ENCODE peak calls at places on chromosomes 6 and 20, in four cellular contexts. One of them, this sample, is unnamed.

GRCh38 chr6:1724124-1724523 is 114.4 kb downstream of the FOXC1 start:
- DNase-seq in cardiac fibroblast: no peak
- DNase-seq in colonic mucosa: no peak
- DNase-seq in AG10803: no peak
- DNase-seq in this sample: no peak

GRCh38 chr6:68680244-68680643 is 45.2 kb downstream of the ADGRB3 start:
- DNase-seq in AG10803: no peak
- DNase-seq in colonic mucosa: no peak
- DNase-seq in cardiac fibroblast: no peak
- DNase-seq in this sample: no peak

GRCh38 chr6:96032646-96033045 is 16.9 kb downstream of the FUT9 start:
- DNase-seq in cardiac fibroblast: no peak
- DNase-seq in colonic mucosa: no peak
- DNase-seq in AG10803: no peak
- DNase-seq in this sample: no peak

GRCh38 chr20:38671701-38672292 is 52.5 kb upstream of the SLC32A1 start:
- DNase-seq in cardiac fibroblast: no peak
- DNase-seq in AG10803: no peak
- DNase-seq in colonic mucosa: no peak
- DNase-seq in this sample: no peak

GRCh38 chr6:24882295-24882694 is 53.5 kb downstream of the RIPOR2 start:
- DNase-seq in colonic mucosa: no peak
- DNase-seq in cardiac fibroblast: no peak
- DNase-seq in AG10803: no peak
- DNase-seq in this sample: no peak

GRCh38 chr6:83432626-83433025 is 1.8 kb upstream of the ME1 start:
- DNase-seq in AG10803: no peak
- DNase-seq in colonic mucosa: no peak
- DNase-seq in cardiac fibroblast: no peak
- DNase-seq in this sample: no peak

GRCh38 chr20:48350291-48350988 is 477.4 kb downstream of the PREX1 start:
- DNase-seq in cardiac fibroblast: no peak
- DNase-seq in AG10803: no peak
- DNase-seq in colonic mucosa: no peak
- DNase-seq in this sample: no peak

GRCh38 chr20:11459090-11459877 is 458.4 kb upstream of the BTBD3 start:
- DNase-seq in colonic mucosa: no peak
- DNase-seq in AG10803: peak; percentile 61
- DNase-seq in cardiac fibroblast: no peak
- DNase-seq in this sample: peak; percentile 22

GRCh38 chr6:3546121-3546520 is 89.3 kb upstream of the SLC22A23 start:
- DNase-seq in colonic mucosa: peak; percentile 90
- DNase-seq in cardiac fibroblast: no peak
- DNase-seq in AG10803: no peak
- DNase-seq in this sample: no peak

GRCh38 chr6:111207141-111207858 is 120.0 kb downstream of the SLC16A10 start:
- DNase-seq in colonic mucosa: no peak
- DNase-seq in cardiac fibroblast: peak; percentile 43
- DNase-seq in AG10803: no peak
- DNase-seq in this sample: no peak

GRCh38 chr6:30311101-30311500 is 15.6 kb upstream of the TRIM39 start:
- DNase-seq in colonic mucosa: no peak
- DNase-seq in cardiac fibroblast: no peak
- DNase-seq in AG10803: no peak
- DNase-seq in this sample: no peak

GRCh38 chr20:51306521-51307358 is 235.8 kb downstream of the NFATC2 start:
- DNase-seq in colonic mucosa: peak; percentile 73
- DNase-seq in cardiac fibroblast: peak; percentile 72
- DNase-seq in AG10803: peak; percentile 57
- DNase-seq in this sample: peak; percentile 78
- TF ChIP-seq CTCF in colonic mucosa: peak; percentile 87
- TF ChIP-seq CTCF in cardiac fibroblast: peak; percentile 85
- TF ChIP-seq CTCF in AG10803: peak; percentile 85
- TF ChIP-seq CTCF in this sample: peak; percentile 94

GRCh38 chr20:51560550-51561307 is 18.2 kb upstream of the NFATC2 start:
- DNase-seq in colonic mucosa: no peak
- DNase-seq in AG10803: no peak
- DNase-seq in cardiac fibroblast: no peak
- DNase-seq in this sample: no peak
- H3K4me3 ChIP-seq in colonic mucosa: no peak overlapping the region
- H3K4me3 ChIP-seq in AG10803: peak overlapping the region; percentile 79
- H3K4me3 ChIP-seq in cardiac fibroblast: peak overlapping the region; percentile 2
- H3K4me3 ChIP-seq in this sample: peak overlapping the region; percentile 67

GRCh38 chr6:5906842-5907241 is 99.9 kb downstream of the NRN1 start:
- DNase-seq in colonic mucosa: no peak
- DNase-seq in AG10803: no peak
- DNase-seq in cardiac fibroblast: no peak
- DNase-seq in this sample: no peak

GRCh38 chr6:5905431-5906339 is 101.0 kb downstream of the NRN1 start:
- DNase-seq in AG10803: peak; percentile 98
- DNase-seq in colonic mucosa: peak; percentile 53
- DNase-seq in cardiac fibroblast: peak; percentile 89
- DNase-seq in this sample: peak; percentile 87

GRCh38 chr6:5904527-5904926 is 102.2 kb downstream of the NRN1 start:
- DNase-seq in AG10803: no peak
- DNase-seq in cardiac fibroblast: no peak
- DNase-seq in colonic mucosa: no peak
- DNase-seq in this sample: no peak

DNA sequence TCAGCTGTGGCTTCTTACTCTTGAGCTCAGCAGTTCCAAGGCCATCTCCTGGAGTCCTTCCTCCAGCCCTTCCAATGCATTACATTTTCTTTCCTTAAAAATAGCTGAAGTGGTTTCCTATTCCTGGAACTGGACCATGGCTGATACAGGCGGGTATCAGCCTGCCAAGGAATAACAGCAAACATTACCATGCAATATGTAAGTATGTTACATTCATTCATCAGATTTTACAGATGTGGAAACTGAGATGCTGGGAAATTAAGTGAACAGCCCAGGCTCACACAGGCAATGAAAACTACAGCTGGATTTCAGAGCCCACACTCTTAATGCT is 100.4 kb downstream of the NRN1 start:
- DNase-seq in cardiac fibroblast: no peak
- DNase-seq in AG10803: peak; percentile 26
- DNase-seq in colonic mucosa: no peak
- DNase-seq in this sample: no peak
- TF ChIP-seq CTCF in cardiac fibroblast: no peak
- TF ChIP-seq CTCF in AG10803: no peak
- TF ChIP-seq CTCF in colonic mucosa: no peak
- TF ChIP-seq CTCF in this sample: no peak

DNA sequence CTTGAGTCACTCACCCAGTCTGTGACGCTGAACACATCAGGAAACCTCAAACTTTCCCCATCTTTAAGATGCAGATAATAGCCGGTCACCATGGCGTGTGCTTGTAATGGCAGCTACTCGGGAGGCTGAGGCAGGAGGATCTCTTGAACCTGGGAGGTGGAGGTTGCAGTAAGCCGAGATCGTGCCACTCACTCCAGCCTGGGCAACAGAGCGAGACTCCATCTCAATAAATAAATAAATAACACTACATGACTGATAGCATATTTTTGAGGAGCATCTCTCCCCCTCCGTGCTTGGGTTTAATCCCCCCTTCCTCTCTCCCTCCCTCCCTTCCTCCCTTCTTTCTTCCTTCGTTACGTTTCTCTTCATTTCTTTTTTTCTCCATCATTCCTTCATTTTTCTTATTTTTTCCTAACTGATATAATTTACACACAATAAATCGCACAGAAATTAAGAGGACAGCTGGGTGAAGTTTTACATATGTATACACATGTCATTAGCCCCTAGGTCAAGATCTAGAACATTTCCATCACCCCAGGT is 51.3 kb upstream of the EZR start:
- DNase-seq in colonic mucosa: no peak
- DNase-seq in AG10803: no peak
- DNase-seq in cardiac fibroblast: no peak
- DNase-seq in this sample: no peak
- H3K4me3 ChIP-seq in colonic mucosa: peak overlapping the region; percentile 20
- H3K4me3 ChIP-seq in AG10803: peak overlapping the region; percentile 71
- H3K4me3 ChIP-seq in cardiac fibroblast: peak overlapping the region; percentile 56
- H3K4me3 ChIP-seq in this sample: peak overlapping the region; percentile 45

GRCh38 chr6:156878688-156879087 is 101.5 kb downstream of the ARID1B start:
- DNase-seq in AG10803: no peak
- DNase-seq in colonic mucosa: no peak
- DNase-seq in cardiac fibroblast: no peak
- DNase-seq in this sample: no peak

GRCh38 chr6:156873654-156874380 is 96.6 kb downstream of the ARID1B start:
- DNase-seq in colonic mucosa: no peak
- DNase-seq in AG10803: no peak
- DNase-seq in cardiac fibroblast: no peak
- DNase-seq in this sample: no peak

GRCh38 chr6:156877126-156877863 is 100.1 kb downstream of the ARID1B start:
- DNase-seq in colonic mucosa: no peak
- DNase-seq in AG10803: peak; percentile 37
- DNase-seq in cardiac fibroblast: no peak
- DNase-seq in this sample: no peak

GRCh38 chr6:156875062-156875461 is 97.9 kb downstream of the ARID1B start:
- DNase-seq in AG10803: no peak
- DNase-seq in colonic mucosa: no peak
- DNase-seq in cardiac fibroblast: no peak
- DNase-seq in this sample: no peak

DNA sequence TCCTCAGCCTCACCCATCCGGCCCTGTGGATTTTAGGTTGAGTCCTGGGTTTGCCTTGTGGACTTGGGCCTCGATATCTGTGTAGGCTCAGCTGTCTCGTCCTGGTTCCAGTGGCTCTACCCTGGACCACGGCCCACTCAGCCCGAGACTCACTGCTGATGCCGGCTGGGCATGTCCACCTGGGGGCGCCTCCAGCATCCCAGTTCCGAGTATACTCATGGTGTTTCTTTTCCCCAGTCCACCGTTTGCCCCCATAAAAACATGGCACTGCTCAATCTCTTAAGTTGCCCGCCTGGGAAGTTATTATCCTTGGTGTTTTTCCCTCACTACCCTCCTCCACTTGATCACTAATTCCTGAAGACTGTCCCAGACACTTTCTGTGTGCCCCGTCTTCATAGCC is 99.1 kb downstream of the ARID1B start:
- DNase-seq in colonic mucosa: no peak
- DNase-seq in cardiac fibroblast: no peak
- DNase-seq in AG10803: no peak
- DNase-seq in this sample: no peak
- TF ChIP-seq CTCF in colonic mucosa: no peak
- TF ChIP-seq CTCF in cardiac fibroblast: peak; percentile 48
- TF ChIP-seq CTCF in AG10803: peak; percentile 11
- TF ChIP-seq CTCF in this sample: peak; percentile 45